ENCODE peak calls at places on chromosomes 1 and 21, in five cellular contexts. Q is activated T-cell treated with anti-CD3 and anti-CD28 coated beads, Interleukin-2, amount 50 U/mL, for 48 hours; X is aorta; N is HFF-Myc; F is germinal center. D is an unnamed sample.
A peak's percentile ranks its signal among the peaks of the same experiment; 100 is the strongest.

GRCh38 chr1:43530483-43531452 is at the start of gene PTPRF:
- DNase-seq in X (peak; percentile 91), F (peak; percentile 64), N (no peak), Q (peak; percentile 65), D (no peak)

GRCh38 chr21:37073417-37074194 is 552 bp downstream of the TTC3 start:
- DNase-seq in X (peak; percentile 88), Q (peak; percentile 77), F (peak; percentile 42), N (no peak), D (no peak)

GRCh38 chr1:64060611-64061302 is 142.7 kb upstream of the UBE2U start:
- DNase-seq in X (no peak), Q (no peak), N (no peak), F (no peak), D (no peak)

GRCh38 chr21:31733521-31734149 is 1.7 kb upstream of the SCAF4 start:
- DNase-seq in F (peak; percentile 30), Q (no peak), X (no peak), N (no peak), D (no peak)

GRCh38 chr1:192592981-192593683 is 17.6 kb downstream of the RGS1 start:
- DNase-seq in N (no peak), X (no peak), Q (no peak), F (no peak), D (no peak)

GRCh38 chr1:244353572-244354091 is 98.1 kb downstream of the ADSS2 start:
- DNase-seq in N (peak; percentile 91), Q (peak; percentile 62), X (no peak), F (no peak), D (peak; percentile 88)

GRCh38 chr1:119294728-119295127 is 73.9 kb upstream of the HAO2 start:
- DNase-seq in N (no peak), X (no peak), Q (no peak), F (no peak), D (no peak)

GRCh38 chr1:200178340-200178739 is 150.8 kb downstream of the NR5A2 start:
- DNase-seq in X (no peak), N (no peak), F (no peak), Q (no peak), D (no peak)

GRCh38 chr1:1539310-1540014 is 962 bp downstream of the TMEM240 start:
- DNase-seq in N (no peak), F (no peak), X (peak; percentile 81), Q (no peak), D (no peak)

GRCh38 chr21:45858180-45858579 is 123.4 kb upstream of the COL6A1 start:
- DNase-seq in N (no peak), F (no peak), Q (no peak), X (peak; percentile 46), D (no peak)

GRCh38 chr1:153626929-153627796 is at the start of gene S100A13:
- DNase-seq in N (peak; percentile 91), F (peak; percentile 37), Q (no peak), X (peak; percentile 90), D (no peak)

GRCh38 chr1:207412845-207413244 is 41.3 kb upstream of the CR2 start:
- DNase-seq in X (no peak), N (no peak), F (no peak), Q (no peak), D (no peak)

GRCh38 chr1:230822092-230822581 is 46.2 kb downstream of the C1orf198 start:
- DNase-seq in X (no peak), N (peak; percentile 78), F (no peak), Q (no peak), D (no peak)

GRCh38 chr1:168921514-168922106 is 184.9 kb upstream of the ATP1B1 start:
- DNase-seq in F (no peak), Q (no peak), X (no peak), N (no peak), D (no peak)

GRCh38 chr1:147077936-147078605 is 94.2 kb downstream of the PRKAB2 start:
- DNase-seq in Q (peak; percentile 23), X (no peak), N (no peak), F (no peak), D (no peak)

GRCh38 chr1:234897754-234898454 is 230.7 kb downstream of the TOMM20 start:
- DNase-seq in N (no peak), Q (no peak), X (peak; percentile 30), F (no peak), D (no peak)

GRCh38 chr1:205536759-205537361 is 32.4 kb downstream of the CDK18 start:
- DNase-seq in F (no peak), X (peak; percentile 75), N (no peak), Q (peak; percentile 35), D (peak; percentile 83)

GRCh38 chr1:185279571-185279970 is 37.5 kb downstream of the IVNS1ABP start:
- DNase-seq in N (peak; percentile 2), X (no peak), Q (no peak), F (no peak), D (no peak)

GRCh38 chr1:235601087-235601486 is 48.5 kb downstream of the GNG4 start:
- DNase-seq in X (peak; percentile 32), Q (peak; percentile 39), N (no peak), F (no peak), D (no peak)

GRCh38 chr1:42365118-42365517 is 15.5 kb upstream of the RIMKLA start:
- DNase-seq in F (no peak), Q (no peak), N (no peak), X (no peak), D (no peak)

GRCh38 chr1:66495490-66495889 is 38.5 kb upstream of the SGIP1 start:
- DNase-seq in Q (no peak), F (no peak), N (peak; percentile 90), X (no peak), D (no peak)

D was measured in vagina.